ENCODE peak calls at places on chromosomes 1 and 21, in ten cellular contexts. F is pancreas; N is cardiac fibroblast; J is lung; Y is CD8-positive, alpha-beta memory T cell; R is body of pancreas; M is brain microvascular endothelial cell; G is mesendoderm; C is fibroblast of lung; B is tibial artery. V is an unnamed sample.

GRCh38 chr1:241485554-241485992 is 34.0 kb downstream of the FH start:
- DNase-seq in G (peak), B (no peak), N (peak), Y (no peak), M (peak), C (peak), F (no peak), R (no peak), J (no peak), V (no peak)

GRCh38 chr21:45074818-45075605 is 632 bp downstream of the ADARB1 start:
- DNase-seq in N (no peak), J (no peak), Y (no peak), B (no peak), C (no peak), R (peak), F (peak), G (peak), M (no peak), V (peak)

GRCh38 chr21:27700974-27701614 is 734.2 kb upstream of the ADAMTS5 start:
- DNase-seq in Y (no peak), R (peak), B (peak), G (peak), F (peak), N (peak), J (peak), C (peak), M (peak), V (peak)

GRCh38 chr1:184425449-184426277 is 38.8 kb downstream of the C1orf21 start:
- DNase-seq in N (no peak), R (no peak), B (no peak), F (no peak), C (no peak), G (no peak), J (peak), Y (no peak), M (no peak), V (no peak)

GRCh38 chr1:227378876-227379554 is 60.7 kb upstream of the CDC42BPA start:
- DNase-seq in J (no peak), C (no peak), B (no peak), N (no peak), Y (no peak), M (no peak), F (no peak), R (no peak), G (no peak), V (no peak)

GRCh38 chr1:147781056-147781471 is 20.7 kb upstream of the GJA5 start:
- DNase-seq in G (peak), R (no peak), F (no peak), M (no peak), B (no peak), N (peak), C (no peak), J (no peak), Y (no peak), V (no peak)

GRCh38 chr21:36055551-36055950 is 4.8 kb downstream of the SETD4 start:
- DNase-seq in C (no peak), R (no peak), Y (no peak), J (no peak), F (no peak), G (no peak), B (no peak), N (no peak), M (no peak), V (no peak)

GRCh38 chr1:152869808-152870419 is 8.2 kb upstream of the SMCP start:
- DNase-seq in Y (peak), F (peak), R (peak), B (peak), M (peak), J (peak), N (peak), C (peak), G (peak), V (peak)

GRCh38 chr1:174965006-174965971 is 34.5 kb upstream of the CACYBP start:
- DNase-seq in C (no peak), G (peak), N (peak), M (no peak), F (no peak), J (no peak), Y (peak), R (no peak), B (no peak), V (no peak)

GRCh38 chr1:176119549-176119948 is 87.5 kb downstream of the COP1 start:
- DNase-seq in R (no peak), J (no peak), G (peak), M (no peak), Y (no peak), C (peak), N (peak), F (no peak), B (no peak), V (no peak)

GRCh38 chr1:67710417-67710816 is 25.4 kb downstream of the GADD45A start:
- DNase-seq in C (peak), N (peak), G (no peak), J (no peak), M (peak), F (no peak), Y (no peak), B (peak), R (no peak), V (no peak)

GRCh38 chr1:55035904-55036303 is 3.4 kb upstream of the PCSK9 start:
- DNase-seq in F (no peak), B (no peak), M (no peak), J (no peak), G (peak), R (no peak), N (no peak), C (no peak), Y (no peak), V (no peak)

GRCh38 chr21:31731112-31731801 is 661 bp downstream of the SCAF4 start:
- DNase-seq in G (peak), B (peak), N (no peak), F (peak), J (peak), M (no peak), R (peak), Y (peak), C (peak), V (peak)

GRCh38 chr1:112165375-112165774 is 175.9 kb upstream of the KCND3 start:
- DNase-seq in M (no peak), R (no peak), N (no peak), Y (no peak), J (no peak), F (no peak), B (no peak), C (no peak), G (peak), V (no peak)

GRCh38 chr1:91124989-91125417 is 103.2 kb upstream of the ZNF644 start:
- DNase-seq in G (no peak), B (no peak), Y (peak), J (no peak), C (no peak), M (no peak), R (no peak), N (no peak), F (no peak), V (no peak)

GRCh38 chr1:188062456-188062855 is 1233.7 kb downstream of the PLA2G4A start:
- DNase-seq in N (peak), R (no peak), C (peak), M (peak), G (no peak), Y (no peak), F (no peak), J (no peak), B (no peak), V (no peak)

GRCh38 chr1:39688706-39689105 is 2.5 kb downstream of the HPCAL4 start:
- DNase-seq in F (no peak), B (no peak), M (no peak), C (no peak), J (no peak), G (no peak), N (no peak), Y (no peak), R (no peak), V (no peak)

GRCh38 chr1:75723989-75724471 is 479 bp upstream of the ACADM start:
- DNase-seq in Y (peak), N (peak), C (peak), J (peak), G (peak), B (peak), M (peak), F (peak), R (peak), V (peak)

GRCh38 chr1:43582162-43582566 is 51.5 kb downstream of the PTPRF start:
- DNase-seq in J (peak), G (peak), B (no peak), F (no peak), R (no peak), N (peak), Y (peak), M (peak), C (peak), V (no peak)

GRCh38 chr1:96515925-96516324 is 205.7 kb upstream of the PTBP2 start:
- DNase-seq in N (no peak), G (no peak), M (no peak), C (no peak), F (no peak), B (no peak), R (no peak), J (no peak), Y (no peak), V (no peak)

GRCh38 chr1:85296980-85297379 is 20.5 kb upstream of the BCL10 start:
- DNase-seq in B (no peak), F (no peak), C (no peak), J (no peak), G (no peak), R (no peak), M (no peak), N (no peak), Y (no peak), V (no peak)

GRCh38 chr1:156625436-156626078 is 6.3 kb downstream of the HAPLN2 start:
- DNase-seq in G (peak), Y (peak), N (peak), C (peak), J (peak), M (no peak), R (peak), F (peak), B (peak), V (peak)

GRCh38 chr1:156626079-156626438 is 6.8 kb downstream of the HAPLN2 start:
- DNase-seq in Y (no peak), J (no peak), M (no peak), B (no peak), C (no peak), R (no peak), N (no peak), F (no peak), G (no peak), V (no peak)

GRCh38 chr1:156623946-156624813 is 5.0 kb downstream of the HAPLN2 start:
- DNase-seq in F (peak), G (peak), B (peak), N (peak), M (peak), Y (peak), R (peak), C (peak), J (no peak), V (no peak)

GRCh38 chr1:156622581-156623297 is 3.5 kb downstream of the HAPLN2 start:
- DNase-seq in B (no peak), Y (no peak), J (no peak), G (no peak), F (no peak), N (no peak), M (no peak), R (no peak), C (no peak), V (no peak)

GRCh38 chr1:156624814-156625435 is 5.7 kb downstream of the HAPLN2 start:
- DNase-seq in J (no peak), Y (no peak), G (no peak), N (no peak), M (no peak), R (no peak), B (no peak), F (no peak), C (no peak), V (no peak)
- H3K4me3 ChIP-seq in J (peak), Y (peak), G (no peak), N (no peak), M (peak), R (no peak), B (peak), F (peak), C (no peak), V (peak)

GRCh38 chr1:27348861-27349783 is 7.3 kb downstream of the SYTL1 start:
- DNase-seq in N (no peak), B (no peak), R (peak), J (peak), F (peak), M (no peak), G (peak), C (no peak), Y (peak), V (peak)
- H3K4me3 ChIP-seq in N (peak), B (peak), R (no peak), J (peak), F (peak), M (peak), G (peak), C (peak), Y (peak), V (peak)

GRCh38 chr21:46291561-46291960 is 5.4 kb downstream of the YBEY start:
- DNase-seq in J (no peak), F (no peak), G (no peak), B (no peak), N (no peak), C (no peak), R (no peak), Y (no peak), M (no peak), V (no peak)

GRCh38 chr21:46297311-46298082 is 11.4 kb downstream of the YBEY start:
- DNase-seq in N (peak), J (no peak), R (peak), F (no peak), C (peak), B (no peak), Y (no peak), M (no peak), G (peak), V (no peak)

GRCh38 chr21:46295177-46295711 is 9.1 kb downstream of the YBEY start:
- DNase-seq in B (no peak), N (peak), C (peak), J (no peak), R (no peak), M (peak), F (no peak), Y (no peak), G (peak), V (no peak)

GRCh38 chr21:46295996-46296752 is 10.0 kb downstream of the YBEY start:
- DNase-seq in F (no peak), C (peak), R (peak), Y (peak), G (peak), N (peak), J (no peak), M (peak), B (peak), V (peak)

GRCh38 chr21:46294647-46295176 is 8.6 kb downstream of the YBEY start:
- DNase-seq in B (no peak), C (peak), Y (no peak), M (peak), F (no peak), R (peak), G (peak), J (no peak), N (peak), V (no peak)
- H3K4me3 ChIP-seq in B (no peak), C (no peak), Y (no peak), M (no peak), F (no peak), R (no peak), G (no peak), J (no peak), N (no peak), V (no peak)

DNA sequence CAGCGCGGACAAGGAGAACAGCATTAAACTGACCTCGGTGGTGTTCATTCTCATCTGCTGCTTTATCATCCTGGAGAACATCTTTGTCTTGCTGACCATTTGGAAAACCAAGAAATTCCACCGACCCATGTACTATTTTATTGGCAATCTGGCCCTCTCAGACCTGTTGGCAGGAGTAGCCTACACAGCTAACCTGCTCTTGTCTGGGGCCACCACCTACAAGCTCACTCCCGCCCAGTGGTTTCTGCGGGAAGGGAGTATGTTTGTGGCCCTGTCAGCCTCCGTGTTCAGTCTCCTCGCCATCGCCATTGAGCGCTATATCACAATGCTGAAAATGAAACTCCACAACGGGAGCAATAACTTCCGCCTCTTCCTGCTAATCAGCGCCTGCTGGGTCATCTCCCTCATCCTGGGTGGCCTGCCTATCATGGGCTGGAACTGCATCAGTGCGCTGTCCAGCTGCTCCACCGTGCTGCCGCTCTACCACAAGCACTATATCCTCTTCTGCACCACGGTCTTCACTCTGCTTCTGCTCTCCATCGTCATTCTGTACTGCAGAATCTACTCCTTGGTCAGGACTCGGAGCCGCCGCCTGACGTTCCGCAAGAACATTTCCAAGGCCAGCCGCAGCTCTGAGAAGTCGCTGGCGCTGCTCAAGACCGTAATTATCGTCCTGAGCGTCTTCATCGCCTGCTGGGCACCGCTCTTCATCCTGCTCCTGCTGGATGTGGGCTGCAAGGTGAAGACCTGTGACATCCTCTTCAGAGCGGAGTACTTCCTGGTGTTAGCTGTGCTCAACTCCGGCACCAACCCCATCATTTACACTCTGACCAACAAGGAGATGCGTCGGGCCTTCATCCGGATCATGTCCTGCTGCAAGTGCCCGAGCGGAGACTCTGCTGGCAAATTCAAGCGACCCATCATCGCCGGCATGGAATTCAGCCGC is 2.5 kb downstream of the S1PR1 start:
- DNase-seq in C (peak), N (no peak), M (no peak), B (no peak), F (no peak), R (no peak), G (no peak), Y (peak), J (no peak), V (no peak)
- H3K4me3 ChIP-seq in C (peak), N (peak), M (no peak), B (peak), F (no peak), R (no peak), G (no peak), Y (peak), J (peak), V (no peak)